ENCODE peak calls at places on chromosomes 1 and 21, in four cellular contexts. One of them, this sample, is unnamed.

GRCh38 chr1:42177551-42177981 is 13.0 kb upstream of the GUCA2A start:
- DNase-seq in spleen: no peak
- DNase-seq in upper lobe of left lung: peak; percentile 62
- DNase-seq in transverse colon: no peak
- DNase-seq in this sample: no peak

GRCh38 chr1:41357451-41358151 is 3.6 kb upstream of the FOXO6 start:
- DNase-seq in spleen: peak; percentile 59
- DNase-seq in transverse colon: no peak
- DNase-seq in upper lobe of left lung: peak; percentile 16
- DNase-seq in this sample: peak; percentile 85

GRCh38 chr1:210726621-210727020 is 397.9 kb downstream of the HHAT start:
- DNase-seq in spleen: no peak
- DNase-seq in upper lobe of left lung: no peak
- DNase-seq in transverse colon: no peak
- DNase-seq in this sample: no peak

GRCh38 chr1:112508242-112509004 is at the start of gene WNT2B:
- DNase-seq in upper lobe of left lung: no peak
- DNase-seq in spleen: peak; percentile 85
- DNase-seq in transverse colon: peak; percentile 49
- DNase-seq in this sample: no peak

GRCh38 chr1:31836638-31837037 is 20.8 kb upstream of the SPOCD1 start:
- DNase-seq in spleen: no peak
- DNase-seq in upper lobe of left lung: no peak
- DNase-seq in transverse colon: no peak
- DNase-seq in this sample: no peak

GRCh38 chr1:100440075-100440809 is 87.9 kb downstream of the CDC14A start:
- DNase-seq in spleen: no peak
- DNase-seq in transverse colon: peak; percentile 63
- DNase-seq in upper lobe of left lung: peak; percentile 37
- DNase-seq in this sample: no peak

GRCh38 chr1:87833158-87833557 is 504.5 kb downstream of the LMO4 start:
- DNase-seq in upper lobe of left lung: no peak
- DNase-seq in transverse colon: no peak
- DNase-seq in spleen: no peak
- DNase-seq in this sample: no peak

GRCh38 chr1:6016191-6016865 is 24.1 kb upstream of the NPHP4 start:
- DNase-seq in spleen: peak; percentile 55
- DNase-seq in upper lobe of left lung: no peak
- DNase-seq in transverse colon: no peak
- DNase-seq in this sample: no peak

GRCh38 chr1:234108921-234109320 is 204.4 kb downstream of the SLC35F3 start:
- DNase-seq in transverse colon: no peak
- DNase-seq in spleen: no peak
- DNase-seq in upper lobe of left lung: no peak
- DNase-seq in this sample: no peak

GRCh38 chr1:210117681-210118170 is 114.9 kb upstream of the SERTAD4 start:
- DNase-seq in upper lobe of left lung: no peak
- DNase-seq in spleen: no peak
- DNase-seq in transverse colon: no peak
- DNase-seq in this sample: no peak

GRCh38 chr1:150397392-150398032 is 33.6 kb downstream of the RPRD2 start:
- DNase-seq in spleen: no peak
- DNase-seq in transverse colon: no peak
- DNase-seq in upper lobe of left lung: no peak
- DNase-seq in this sample: no peak

GRCh38 chr1:240747907-240748306 is 136.0 kb upstream of the GREM2 start:
- DNase-seq in upper lobe of left lung: no peak
- DNase-seq in spleen: no peak
- DNase-seq in transverse colon: no peak
- DNase-seq in this sample: no peak
- H3K4me1 ChIP-seq in upper lobe of left lung: no peaks in the 10 kb centered on the region
- H3K4me1 ChIP-seq in spleen: no peaks in the 10 kb centered on the region
- H3K4me1 ChIP-seq in transverse colon: no peaks in the 10 kb centered on the region
- H3K4me1 ChIP-seq in this sample: no peaks in the 10 kb centered on the region

GRCh38 chr1:26829214-26829911 is 2.9 kb downstream of the ZDHHC18 start:
- DNase-seq in upper lobe of left lung: no peak
- DNase-seq in spleen: peak; percentile 47
- DNase-seq in transverse colon: no peak
- DNase-seq in this sample: no peak

GRCh38 chr1:26831059-26831458 is 4.6 kb downstream of the ZDHHC18 start:
- DNase-seq in upper lobe of left lung: no peak
- DNase-seq in transverse colon: no peak
- DNase-seq in spleen: peak; percentile 1
- DNase-seq in this sample: no peak

GRCh38 chr1:26831546-26832248 is 5.2 kb downstream of the ZDHHC18 start:
- DNase-seq in upper lobe of left lung: peak; percentile 40
- DNase-seq in transverse colon: no peak
- DNase-seq in spleen: peak; percentile 75
- DNase-seq in this sample: no peak

GRCh38 chr1:26832249-26832960 is 5.9 kb downstream of the ZDHHC18 start:
- DNase-seq in spleen: peak; percentile 76
- DNase-seq in upper lobe of left lung: no peak
- DNase-seq in transverse colon: no peak
- DNase-seq in this sample: no peak

GRCh38 chr1:26833432-26834405 is 7.2 kb downstream of the ZDHHC18 start:
- DNase-seq in spleen: peak; percentile 97
- DNase-seq in upper lobe of left lung: peak; percentile 83
- DNase-seq in transverse colon: peak; percentile 83
- DNase-seq in this sample: no peak
- TF ChIP-seq POLR2AphosphoS5 in spleen: peak; percentile 84
- TF ChIP-seq POLR2AphosphoS5 in upper lobe of left lung: peak; percentile 42
- TF ChIP-seq POLR2AphosphoS5 in transverse colon: peak; percentile 17
- TF ChIP-seq POLR2AphosphoS5 in this sample: no peak

DNA sequence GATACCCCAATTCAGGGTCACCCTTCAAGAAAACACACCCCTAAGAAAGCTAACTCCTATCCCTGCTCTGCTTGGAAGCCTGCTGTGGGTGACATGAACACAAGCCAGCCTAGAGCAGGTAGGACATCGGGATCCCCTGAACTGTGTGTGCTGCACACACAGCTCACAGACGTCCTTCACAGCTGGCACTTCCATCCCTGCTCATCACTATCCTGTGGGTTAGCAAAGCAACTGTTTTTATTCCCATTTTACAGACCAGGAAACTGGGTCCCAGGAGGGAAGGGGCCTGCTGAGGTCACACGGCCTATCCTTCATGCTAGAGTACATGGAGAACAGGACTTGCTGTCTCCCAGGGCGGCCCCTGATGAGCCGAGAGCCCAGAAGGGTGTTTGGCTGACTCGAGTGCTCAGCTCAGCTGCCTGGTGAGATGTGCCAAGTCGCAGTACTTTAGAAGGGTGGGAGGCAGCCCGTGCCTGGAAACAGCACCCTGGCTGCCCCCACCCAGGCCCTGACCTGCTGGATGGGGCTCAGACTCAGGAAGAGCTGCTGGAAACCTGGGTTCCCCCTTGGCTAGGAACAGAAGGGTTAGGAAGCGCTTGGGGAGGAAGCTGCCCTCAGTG is 28.3 kb upstream of the BTG2 start:
- DNase-seq in transverse colon: no peak
- DNase-seq in upper lobe of left lung: no peak
- DNase-seq in spleen: peak; percentile 78
- DNase-seq in this sample: peak; percentile 87
- H3K27ac ChIP-seq in transverse colon: peak overlapping the region; percentile 83
- H3K27ac ChIP-seq in upper lobe of left lung: peak overlapping the region; percentile 73
- H3K27ac ChIP-seq in spleen: peak overlapping the region; percentile 87
- H3K27ac ChIP-seq in this sample: peak overlapping the region; percentile 93

GRCh38 chr1:85311818-85312217 is 35.4 kb upstream of the BCL10 start:
- DNase-seq in transverse colon: no peak
- DNase-seq in spleen: no peak
- DNase-seq in upper lobe of left lung: no peak
- DNase-seq in this sample: no peak
- H3K4me1 ChIP-seq in transverse colon: peaks cover 9% of the 10 kb centered on the region
- H3K4me1 ChIP-seq in spleen: peaks cover 9% of the 10 kb centered on the region
- H3K4me1 ChIP-seq in upper lobe of left lung: peaks cover 22% of the 10 kb centered on the region
- H3K4me1 ChIP-seq in this sample: peaks cover 9% of the 10 kb centered on the region

GRCh38 chr1:52602328-52603300 is at the start of gene GPX7:
- DNase-seq in transverse colon: peak; percentile 42
- DNase-seq in upper lobe of left lung: peak; percentile 55
- DNase-seq in spleen: peak; percentile 91
- DNase-seq in this sample: no peak
- TF ChIP-seq POLR2AphosphoS5 in transverse colon: no peak
- TF ChIP-seq POLR2AphosphoS5 in upper lobe of left lung: peak; percentile 51
- TF ChIP-seq POLR2AphosphoS5 in spleen: peak; percentile 79
- TF ChIP-seq POLR2AphosphoS5 in this sample: no peak

GRCh38 chr21:45098867-45099266 is 24.5 kb downstream of the ADARB1 start:
- DNase-seq in upper lobe of left lung: no peak
- DNase-seq in transverse colon: no peak
- DNase-seq in spleen: no peak
- DNase-seq in this sample: no peak

GRCh38 chr21:45102391-45102932 is 28.1 kb downstream of the ADARB1 start:
- DNase-seq in upper lobe of left lung: no peak
- DNase-seq in spleen: no peak
- DNase-seq in transverse colon: peak; percentile 35
- DNase-seq in this sample: no peak

GRCh38 chr21:45097827-45098387 is 23.5 kb downstream of the ADARB1 start:
- DNase-seq in transverse colon: no peak
- DNase-seq in spleen: no peak
- DNase-seq in upper lobe of left lung: no peak
- DNase-seq in this sample: no peak

GRCh38 chr21:45103966-45104520 is 29.7 kb downstream of the ADARB1 start:
- DNase-seq in spleen: no peak
- DNase-seq in upper lobe of left lung: no peak
- DNase-seq in transverse colon: no peak
- DNase-seq in this sample: no peak

GRCh38 chr21:45100866-45101265 is 26.5 kb downstream of the ADARB1 start:
- DNase-seq in transverse colon: no peak
- DNase-seq in upper lobe of left lung: no peak
- DNase-seq in spleen: no peak
- DNase-seq in this sample: no peak
- H3K27ac ChIP-seq in transverse colon: no peak overlapping the region
- H3K27ac ChIP-seq in upper lobe of left lung: no peak overlapping the region
- H3K27ac ChIP-seq in spleen: no peak overlapping the region
- H3K27ac ChIP-seq in this sample: no peak overlapping the region

DNA sequence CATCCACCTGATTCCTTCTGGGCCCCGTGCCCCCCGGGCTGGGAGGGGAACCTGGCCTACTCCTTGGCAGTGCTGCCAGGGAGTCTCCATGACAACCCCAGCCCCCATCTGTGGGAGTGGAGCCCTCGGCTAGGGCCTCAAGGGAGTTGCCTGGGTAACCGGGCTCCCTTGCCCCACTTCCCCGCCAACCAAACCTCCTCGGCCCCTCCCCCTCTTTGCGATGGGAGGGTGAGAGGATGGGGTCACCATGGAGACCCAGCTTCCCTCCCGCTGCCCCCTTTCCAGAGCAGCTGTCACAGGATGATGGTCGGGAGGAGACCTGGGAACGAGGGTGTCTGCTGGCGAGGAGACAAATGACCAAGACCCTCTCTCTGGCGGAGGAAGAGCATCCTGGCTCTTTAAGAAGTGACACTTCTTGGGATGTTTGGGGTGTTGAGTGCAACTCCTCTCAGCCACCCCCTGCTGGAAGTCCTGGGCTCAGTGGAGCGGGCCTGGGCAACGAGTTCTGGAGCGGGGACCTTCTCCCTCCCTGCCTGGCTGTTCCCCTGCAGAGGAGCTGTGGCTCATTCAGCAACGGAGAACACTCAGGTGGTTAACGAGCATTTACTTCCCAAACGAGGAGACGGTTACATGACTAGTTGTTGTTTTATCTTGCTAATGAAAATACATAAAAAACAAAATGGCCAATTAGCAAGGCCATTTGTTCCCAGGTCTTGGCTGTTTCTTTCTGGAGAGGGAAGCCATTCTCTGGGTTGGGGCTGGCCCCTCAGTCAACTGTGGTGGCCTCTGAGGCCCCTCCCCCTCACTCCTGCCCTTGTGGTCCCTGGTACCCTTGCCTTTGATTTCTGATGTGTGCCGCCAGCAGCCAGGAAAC is 82.8 kb downstream of the UBIAD1 start:
- DNase-seq in spleen: no peak
- DNase-seq in transverse colon: no peak
- DNase-seq in upper lobe of left lung: no peak
- DNase-seq in this sample: no peak
- H3K4me1 ChIP-seq in spleen: no peaks in the 10 kb centered on the region
- H3K4me1 ChIP-seq in transverse colon: no peaks in the 10 kb centered on the region
- H3K4me1 ChIP-seq in upper lobe of left lung: no peaks in the 10 kb centered on the region
- H3K4me1 ChIP-seq in this sample: peaks cover 7% of the 10 kb centered on the region

DNA sequence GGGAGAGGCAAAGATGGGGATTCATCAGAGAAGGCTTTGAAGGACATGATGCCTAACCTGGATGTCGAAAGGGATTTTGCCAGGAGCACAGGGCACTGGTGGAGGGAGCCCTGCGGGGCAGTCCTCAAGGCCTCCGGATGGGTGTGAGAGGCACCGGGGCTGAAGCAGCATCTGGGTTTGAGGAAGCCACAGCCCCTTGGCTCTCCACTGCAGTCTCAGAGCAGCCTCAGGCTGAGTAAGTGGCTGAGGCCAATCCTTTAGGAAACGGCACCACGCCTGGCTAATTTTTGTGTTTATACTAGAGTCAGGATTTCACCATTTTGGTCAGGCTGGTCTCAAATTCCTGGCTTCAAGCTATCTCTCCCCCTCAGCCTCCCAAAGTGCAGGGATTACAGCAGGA is 12.0 kb downstream of the ERVH48-1 start:
- DNase-seq in upper lobe of left lung: no peak
- DNase-seq in transverse colon: no peak
- DNase-seq in spleen: no peak
- DNase-seq in this sample: no peak
- TF ChIP-seq POLR2AphosphoS5 in upper lobe of left lung: no peak
- TF ChIP-seq POLR2AphosphoS5 in transverse colon: no peak
- TF ChIP-seq POLR2AphosphoS5 in spleen: peak; percentile 41
- TF ChIP-seq POLR2AphosphoS5 in this sample: no peak